ENCODE peak calls at places on chromosomes 7 and 10, in four cellular contexts. C is adrenal gland, D is heart right ventricle, Z is left ventricle myocardium inferior. L is an unnamed sample.
A peak's percentile ranks its signal among the peaks of the same experiment; 100 is the strongest.

GRCh38 chr7:55476071-55476803 is 96.1 kb downstream of the VOPP1 start:
- DNase-seq in C (no peak), D (no peak), Z (no peak), L (no peak)

GRCh38 chr7:151696738-151697514 is 177.2 kb upstream of the RHEB start:
- DNase-seq in C (no peak), D (no peak), Z (peak; percentile 16), L (no peak)

GRCh38 chr7:17206354-17206905 is 92.0 kb upstream of the AHR start:
- DNase-seq in C (no peak), D (no peak), Z (no peak), L (no peak)

GRCh38 chr7:13982940-13983677 is 6.4 kb downstream of the ETV1 start:
- DNase-seq in C (no peak), D (no peak), Z (no peak), L (no peak)

GRCh38 chr10:351770-352318 is 216.6 kb downstream of the ZMYND11 start:
- DNase-seq in C (no peak), D (no peak), Z (no peak), L (peak; percentile 60)

GRCh38 chr7:44051611-44052220 is 7.2 kb downstream of the DBNL start:
- DNase-seq in C (no peak), D (no peak), Z (no peak), L (no peak)

GRCh38 chr10:114286971-114287370 is 47.9 kb downstream of the VWA2 start:
- DNase-seq in C (no peak), D (no peak), Z (no peak), L (no peak)

GRCh38 chr7:75711634-75712494 is 26.9 kb downstream of the HIP1 start:
- DNase-seq in C (no peak), D (no peak), Z (no peak), L (no peak)

GRCh38 chr7:157292770-157293412 is 43.9 kb upstream of the DNAJB6 start:
- DNase-seq in C (no peak), D (no peak), Z (no peak), L (no peak)

GRCh38 chr10:102208311-102209035 is 17.6 kb upstream of the ELOVL3 start:
- DNase-seq in C (peak; percentile 43), D (no peak), Z (no peak), L (no peak)

GRCh38 chr7:130912086-130912909 is 178.3 kb upstream of the KLF14 start:
- DNase-seq in C (no peak), D (no peak), Z (no peak), L (no peak)

GRCh38 chr7:78535655-78536054 is 737.1 kb downstream of the PHTF2 start:
- DNase-seq in C (no peak), D (no peak), Z (no peak), L (no peak)

GRCh38 chr10:89002234-89002978 is 11.8 kb downstream of the FAS start:
- DNase-seq in C (no peak), D (no peak), Z (no peak), L (no peak)

GRCh38 chr10:65396997-65397396 is 1528.8 kb upstream of the LRRTM3 start:
- DNase-seq in C (no peak), D (no peak), Z (no peak), L (no peak)

GRCh38 chr10:12191715-12192114 is 4.0 kb downstream of the NUDT5 start:
- DNase-seq in C (no peak), D (no peak), Z (no peak), L (no peak)

GRCh38 chr10:97169911-97170693 is 15.7 kb downstream of the SLIT1 start:
- DNase-seq in C (peak; percentile 60), D (peak; percentile 68), Z (peak; percentile 47), L (no peak)

GRCh38 chr7:51446356-51446755 is 129.7 kb upstream of the COBL start:
- DNase-seq in C (no peak), D (no peak), Z (no peak), L (no peak)

GRCh38 chr7:74479961-74480829 is 26.5 kb downstream of the GTF2IRD1 start:
- DNase-seq in C (peak; percentile 97), D (peak; percentile 83), Z (peak; percentile 85), L (no peak)

GRCh38 chr10:71831646-71832552 is 19.2 kb downstream of the PSAP start:
- DNase-seq in C (peak; percentile 55), D (no peak), Z (no peak), L (no peak)

GRCh38 chr7:4845740-4846142 is 16.1 kb downstream of the PAPOLB start:
- DNase-seq in C (no peak), D (peak; percentile 57), Z (peak; percentile 45), L (no peak)

GRCh38 chr7:50647286-50647980 is 82.2 kb upstream of the DDC start:
- DNase-seq in C (no peak), D (no peak), Z (no peak), L (no peak)

GRCh38 chr7:128743112-128743772 is 4.1 kb downstream of the CALU start:
- DNase-seq in C (peak; percentile 66), D (no peak), Z (no peak), L (no peak)

GRCh38 chr10:35379226-35380137 is 43.2 kb downstream of the CCNY start:
- DNase-seq in C (peak; percentile 29), D (peak; percentile 48), Z (peak; percentile 50), L (peak; percentile 39)

GRCh38 chr7:80218723-80219122 is 84.1 kb downstream of the GNAI1 start:
- DNase-seq in C (no peak), D (no peak), Z (no peak), L (no peak)

DNA sequence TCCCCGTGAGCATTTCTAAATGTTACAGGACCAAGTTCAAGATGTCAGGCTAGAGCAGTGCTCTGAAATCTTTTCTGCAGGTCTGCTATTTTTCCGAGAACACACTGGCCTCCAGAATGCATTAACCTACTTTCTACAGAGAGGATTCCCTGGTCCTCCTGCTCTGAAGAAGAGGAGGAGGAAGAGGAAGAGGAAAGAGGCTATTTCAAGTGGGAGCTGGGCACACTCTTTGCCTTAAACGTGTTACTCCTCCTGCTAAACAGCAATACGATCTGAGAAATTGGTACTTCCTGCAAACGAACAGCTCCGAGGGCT is 157.4 kb downstream of the FRMD4A start:
- DNase-seq in C (no peak), D (no peak), Z (no peak), L (peak; percentile 36)
- H3K4me3 ChIP-seq in C (no peak overlapping the region), D (peak overlapping the region; percentile 49), Z (peak overlapping the region; percentile 62), L (peak overlapping the region; percentile 65)

GRCh38 chr10:15345450-15345849 is 25.6 kb downstream of the FAM171A1 start:
- DNase-seq in C (no peak), D (no peak), Z (no peak), L (no peak)
- H3K4me1 ChIP-seq in C (no peaks in the 10 kb centered on the region), D (peaks cover 3% of the 10 kb centered on the region), Z (peaks cover 36% of the 10 kb centered on the region), L (no peaks in the 10 kb centered on the region)

GRCh38 chr10:107417446-107417845 is 252.9 kb upstream of the SORCS1 start:
- DNase-seq in C (no peak), D (no peak), Z (no peak), L (no peak)

GRCh38 chr10:107413971-107414370 is 249.5 kb upstream of the SORCS1 start:
- DNase-seq in C (no peak), D (no peak), Z (no peak), L (no peak)

GRCh38 chr10:107415446-107415845 is 250.9 kb upstream of the SORCS1 start:
- DNase-seq in C (no peak), D (no peak), Z (no peak), L (no peak)

GRCh38 chr10:107423903-107424302 is 259.4 kb upstream of the SORCS1 start:
- DNase-seq in C (no peak), D (no peak), Z (no peak), L (no peak)

GRCh38 chr10:107418411-107418810 is 253.9 kb upstream of the SORCS1 start:
- DNase-seq in C (no peak), D (no peak), Z (no peak), L (no peak)
- H3K27ac ChIP-seq in C (no peak overlapping the region), D (no peak overlapping the region), Z (no peak overlapping the region), L (no peak overlapping the region)

GRCh38 chr10:60163786-60164185 is 225.9 kb downstream of the ANK3 start:
- DNase-seq in C (no peak), D (no peak), Z (no peak), L (no peak)

GRCh38 chr10:60170250-60170649 is 219.4 kb downstream of the ANK3 start:
- DNase-seq in C (no peak), D (no peak), Z (no peak), L (no peak)

GRCh38 chr10:60169111-60169510 is 220.6 kb downstream of the ANK3 start:
- DNase-seq in C (no peak), D (no peak), Z (no peak), L (no peak)

GRCh38 chr10:60162631-60163030 is 227.0 kb downstream of the ANK3 start:
- DNase-seq in C (no peak), D (no peak), Z (no peak), L (no peak)

GRCh38 chr10:60167056-60167455 is 222.6 kb downstream of the ANK3 start:
- DNase-seq in C (no peak), D (no peak), Z (no peak), L (no peak)
- H3K4me3 ChIP-seq in C (no peak overlapping the region), D (no peak overlapping the region), Z (no peak overlapping the region), L (no peak overlapping the region)

L was measured in naive thymus-derived CD4-positive, alpha-beta T cell.